ENCODE peak calls at places on chromosomes 3 and 15, in seven cellular contexts. One of them, this sample, is unnamed.

GRCh38 chr3:146241523-146242240 is 9.2 kb downstream of the PLSCR4 start:
- DNase-seq in AG09309: no peak
- DNase-seq in psoas muscle: no peak
- DNase-seq in WTC11: no peak
- DNase-seq in heart left ventricle: no peak
- DNase-seq in PC-9: no peak
- DNase-seq in AG09319: no peak
- DNase-seq in this sample: no peak

GRCh38 chr3:146449584-146449983 is 19.8 kb downstream of the PLSCR2 start:
- DNase-seq in AG09309: no peak
- DNase-seq in psoas muscle: no peak
- DNase-seq in WTC11: no peak
- DNase-seq in heart left ventricle: no peak
- DNase-seq in PC-9: no peak
- DNase-seq in AG09319: no peak
- DNase-seq in this sample: no peak

GRCh38 chr3:140424211-140424610 is 253.7 kb upstream of the TRIM42 start:
- DNase-seq in AG09309: no peak
- DNase-seq in psoas muscle: no peak
- DNase-seq in WTC11: no peak
- DNase-seq in heart left ventricle: no peak
- DNase-seq in PC-9: no peak
- DNase-seq in AG09319: no peak
- DNase-seq in this sample: no peak

GRCh38 chr15:74438696-74439316 is 5.0 kb upstream of the SEMA7A start:
- DNase-seq in AG09309: peak
- DNase-seq in psoas muscle: peak
- DNase-seq in WTC11: peak
- DNase-seq in heart left ventricle: peak
- DNase-seq in PC-9: peak
- DNase-seq in AG09319: peak
- DNase-seq in this sample: peak

GRCh38 chr15:78533331-78533730 is 6.9 kb upstream of the PSMA4 start:
- DNase-seq in AG09309: no peak
- DNase-seq in psoas muscle: no peak
- DNase-seq in WTC11: no peak
- DNase-seq in heart left ventricle: no peak
- DNase-seq in PC-9: no peak
- DNase-seq in AG09319: no peak
- DNase-seq in this sample: no peak

GRCh38 chr3:142021127-142021526 is 128.2 kb downstream of the TFDP2 start:
- DNase-seq in AG09309: no peak
- DNase-seq in psoas muscle: no peak
- DNase-seq in WTC11: no peak
- DNase-seq in heart left ventricle: no peak
- DNase-seq in PC-9: no peak
- DNase-seq in AG09319: no peak
- DNase-seq in this sample: no peak

GRCh38 chr15:32718822-32719716 is 1.3 kb downstream of the GREM1 start:
- DNase-seq in AG09309: no peak
- DNase-seq in psoas muscle: no peak
- DNase-seq in WTC11: peak
- DNase-seq in heart left ventricle: no peak
- DNase-seq in PC-9: no peak
- DNase-seq in AG09319: no peak
- DNase-seq in this sample: peak

GRCh38 chr15:48433226-48433886 is 102.1 kb downstream of the DUT start:
- DNase-seq in AG09309: no peak
- DNase-seq in psoas muscle: no peak
- DNase-seq in WTC11: no peak
- DNase-seq in heart left ventricle: no peak
- DNase-seq in PC-9: no peak
- DNase-seq in AG09319: no peak
- DNase-seq in this sample: no peak

GRCh38 chr3:55482496-55483195 is 4.5 kb downstream of the WNT5A start:
- DNase-seq in AG09309: no peak
- DNase-seq in psoas muscle: no peak
- DNase-seq in WTC11: peak
- DNase-seq in heart left ventricle: peak
- DNase-seq in PC-9: no peak
- DNase-seq in AG09319: no peak
- DNase-seq in this sample: no peak

GRCh38 chr3:136577791-136578190 is 174.4 kb downstream of the STAG1 start:
- DNase-seq in AG09309: no peak
- DNase-seq in psoas muscle: no peak
- DNase-seq in WTC11: no peak
- DNase-seq in heart left ventricle: no peak
- DNase-seq in PC-9: no peak
- DNase-seq in AG09319: no peak
- DNase-seq in this sample: no peak

GRCh38 chr3:143203848-143204247 is 84.3 kb downstream of the CHST2 start:
- DNase-seq in AG09309: no peak
- DNase-seq in psoas muscle: no peak
- DNase-seq in WTC11: no peak
- DNase-seq in heart left ventricle: no peak
- DNase-seq in PC-9: no peak
- DNase-seq in AG09319: no peak
- DNase-seq in this sample: no peak

GRCh38 chr3:130870423-130870822 is 23.5 kb upstream of the ATP2C1 start:
- DNase-seq in AG09309: no peak
- DNase-seq in psoas muscle: no peak
- DNase-seq in WTC11: no peak
- DNase-seq in heart left ventricle: no peak
- DNase-seq in PC-9: no peak
- DNase-seq in AG09319: no peak
- DNase-seq in this sample: no peak

GRCh38 chr3:11653298-11654055 is 9.8 kb upstream of the VGLL4 start:
- DNase-seq in AG09309: no peak
- DNase-seq in psoas muscle: no peak
- DNase-seq in WTC11: no peak
- DNase-seq in heart left ventricle: no peak
- DNase-seq in PC-9: no peak
- DNase-seq in AG09319: no peak
- DNase-seq in this sample: no peak

GRCh38 chr3:11650391-11650790 is 6.7 kb upstream of the VGLL4 start:
- DNase-seq in AG09309: no peak
- DNase-seq in psoas muscle: no peak
- DNase-seq in WTC11: no peak
- DNase-seq in heart left ventricle: no peak
- DNase-seq in PC-9: no peak
- DNase-seq in AG09319: no peak
- DNase-seq in this sample: no peak

GRCh38 chr3:11651477-11651876 is 7.8 kb upstream of the VGLL4 start:
- DNase-seq in AG09309: no peak
- DNase-seq in psoas muscle: no peak
- DNase-seq in WTC11: no peak
- DNase-seq in heart left ventricle: no peak
- DNase-seq in PC-9: no peak
- DNase-seq in AG09319: no peak
- DNase-seq in this sample: no peak

GRCh38 chr3:11654166-11654565 is 10.5 kb upstream of the VGLL4 start:
- DNase-seq in AG09309: no peak
- DNase-seq in psoas muscle: no peak
- DNase-seq in WTC11: no peak
- DNase-seq in heart left ventricle: no peak
- DNase-seq in PC-9: no peak
- DNase-seq in AG09319: no peak
- DNase-seq in this sample: no peak

DNA sequence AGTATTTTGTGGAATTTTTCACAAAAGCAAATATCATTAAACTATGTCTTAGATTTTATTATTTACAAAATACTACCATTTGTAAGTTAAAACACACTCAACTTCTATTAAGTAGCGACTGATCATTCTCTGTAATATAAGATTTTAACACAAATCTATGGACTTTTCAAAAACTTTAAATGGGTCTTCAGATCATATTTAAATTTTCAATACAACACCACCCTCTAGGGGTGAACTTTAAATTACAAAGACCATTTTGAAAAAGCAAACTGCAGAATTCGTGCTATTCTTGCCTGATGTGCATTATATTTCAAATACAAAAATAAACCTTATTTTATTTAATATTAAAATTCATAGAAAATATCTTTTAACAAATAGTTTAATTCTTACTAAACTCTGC is 8.2 kb upstream of the VGLL4 start:
- DNase-seq in AG09309: no peak
- DNase-seq in psoas muscle: no peak
- DNase-seq in WTC11: no peak
- DNase-seq in heart left ventricle: no peak
- DNase-seq in PC-9: no peak
- DNase-seq in AG09319: no peak
- DNase-seq in this sample: no peak
- TF ChIP-seq CTCF in AG09309: peak
- TF ChIP-seq CTCF in psoas muscle: peak
- TF ChIP-seq CTCF in WTC11: no peak
- TF ChIP-seq CTCF in heart left ventricle: peak
- TF ChIP-seq CTCF in PC-9: peak
- TF ChIP-seq CTCF in AG09319: peak
- TF ChIP-seq CTCF in this sample: peak

DNA sequence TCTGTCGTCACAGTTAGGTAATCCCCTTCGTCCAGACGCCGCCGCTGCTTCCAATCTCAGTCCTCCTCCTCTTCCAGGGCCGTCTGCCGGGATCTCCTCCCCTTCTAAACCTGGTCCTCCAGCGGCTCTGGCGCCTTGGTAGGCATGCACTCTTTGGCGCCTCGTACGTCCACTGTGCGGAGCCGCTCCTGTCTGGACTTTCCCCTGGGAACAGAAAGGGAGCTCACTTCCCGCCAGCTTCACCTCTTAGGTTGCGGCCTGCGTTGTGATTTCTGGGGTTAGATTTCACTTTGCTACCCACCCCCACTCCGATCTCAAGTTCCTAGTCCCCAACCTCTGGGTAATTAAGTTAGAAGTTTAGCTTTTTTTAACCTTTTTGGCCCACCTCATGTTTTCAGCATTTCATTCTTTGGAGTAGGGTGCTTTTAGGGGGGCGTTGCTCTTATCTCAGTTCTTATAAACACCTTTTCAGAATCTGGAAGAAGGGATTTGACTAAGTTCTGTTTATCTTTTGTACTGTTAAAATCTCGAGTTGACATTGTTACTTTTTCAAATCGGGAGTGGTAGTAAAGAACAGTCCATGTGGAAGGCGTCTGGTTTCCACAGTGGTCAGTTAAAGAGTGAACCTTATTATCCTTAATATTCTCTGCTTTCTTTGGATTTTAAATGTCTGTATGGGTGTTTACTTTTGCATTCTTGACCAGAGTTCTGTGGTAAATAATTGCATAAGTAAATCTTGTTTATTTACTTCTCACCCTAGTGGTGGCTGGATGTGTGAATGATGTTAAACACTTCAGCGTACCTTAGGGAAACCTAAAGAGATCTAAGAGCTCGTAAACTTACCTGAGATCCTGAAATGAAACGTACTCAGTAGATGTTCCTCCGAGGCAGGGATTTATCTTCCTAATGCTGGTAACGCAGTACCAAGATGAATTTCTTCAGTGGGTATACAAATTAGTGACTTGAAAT is 611 bp downstream of the CTDSPL2 start:
- DNase-seq in AG09309: peak
- DNase-seq in psoas muscle: no peak
- DNase-seq in WTC11: peak
- DNase-seq in heart left ventricle: no peak
- DNase-seq in PC-9: peak
- DNase-seq in AG09319: peak
- DNase-seq in this sample: no peak
- TF ChIP-seq CTCF in AG09309: no peak
- TF ChIP-seq CTCF in psoas muscle: no peak
- TF ChIP-seq CTCF in WTC11: no peak
- TF ChIP-seq CTCF in heart left ventricle: no peak
- TF ChIP-seq CTCF in PC-9: peak
- TF ChIP-seq CTCF in AG09319: no peak
- TF ChIP-seq CTCF in this sample: peak

DNA sequence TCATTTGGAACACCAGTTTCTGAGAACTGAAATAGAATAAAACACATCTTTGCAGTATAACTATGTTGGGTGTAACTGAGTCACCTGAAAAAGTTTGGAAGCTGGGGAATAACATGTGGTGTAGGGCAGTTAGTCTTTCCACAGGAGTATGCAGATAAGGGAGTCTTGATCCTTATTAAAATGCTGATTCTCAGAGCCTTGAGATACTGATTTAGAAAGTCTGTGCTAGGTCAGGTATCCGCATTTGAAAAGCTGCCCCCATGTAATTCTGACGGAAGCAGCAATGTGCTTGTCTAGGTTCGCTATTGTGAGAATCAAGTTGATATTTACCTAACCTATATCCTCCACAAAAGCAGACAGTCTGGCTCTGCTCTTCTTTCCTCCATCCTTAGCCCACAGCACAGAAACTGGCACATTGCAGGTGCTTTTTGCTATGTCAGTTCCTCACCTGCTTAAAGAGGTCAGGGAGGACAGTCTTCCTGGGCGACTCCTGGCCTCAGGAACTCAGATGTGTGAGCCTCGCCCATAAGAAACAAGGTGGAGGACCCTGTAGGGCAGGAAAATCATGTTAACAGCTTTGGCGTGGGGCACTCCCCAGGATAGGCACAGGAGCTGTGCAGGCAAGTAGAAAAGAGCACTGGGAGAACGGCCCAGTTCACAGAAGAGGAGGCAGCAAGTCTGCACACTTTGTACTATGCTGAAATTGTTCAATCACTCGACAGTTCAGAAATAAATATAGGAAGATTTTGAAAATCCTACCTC is 27.6 kb upstream of the SRPRB start:
- DNase-seq in AG09309: no peak
- DNase-seq in psoas muscle: no peak
- DNase-seq in WTC11: no peak
- DNase-seq in heart left ventricle: no peak
- DNase-seq in PC-9: no peak
- DNase-seq in AG09319: no peak
- DNase-seq in this sample: no peak
- TF ChIP-seq CTCF in AG09309: no peak
- TF ChIP-seq CTCF in psoas muscle: no peak
- TF ChIP-seq CTCF in WTC11: no peak
- TF ChIP-seq CTCF in heart left ventricle: no peak
- TF ChIP-seq CTCF in PC-9: no peak
- TF ChIP-seq CTCF in AG09319: no peak
- TF ChIP-seq CTCF in this sample: no peak

GRCh38 chr15:45181491-45182285 is 6.1 kb downstream of the SHF start:
- DNase-seq in AG09309: no peak
- DNase-seq in psoas muscle: no peak
- DNase-seq in WTC11: no peak
- DNase-seq in heart left ventricle: no peak
- DNase-seq in PC-9: no peak
- DNase-seq in AG09319: no peak
- DNase-seq in this sample: no peak
- TF ChIP-seq CTCF in AG09309: no peak
- TF ChIP-seq CTCF in psoas muscle: no peak
- TF ChIP-seq CTCF in WTC11: no peak
- TF ChIP-seq CTCF in heart left ventricle: no peak
- TF ChIP-seq CTCF in PC-9: no peak
- TF ChIP-seq CTCF in AG09319: no peak
- TF ChIP-seq CTCF in this sample: no peak

GRCh38 chr3:69791919-69792399 is 52.7 kb downstream of the MITF start:
- DNase-seq in AG09309: peak
- DNase-seq in psoas muscle: no peak
- DNase-seq in WTC11: no peak
- DNase-seq in heart left ventricle: no peak
- DNase-seq in PC-9: no peak
- DNase-seq in AG09319: peak
- DNase-seq in this sample: no peak
- TF ChIP-seq CTCF in AG09309: peak
- TF ChIP-seq CTCF in psoas muscle: peak
- TF ChIP-seq CTCF in WTC11: no peak
- TF ChIP-seq CTCF in heart left ventricle: peak
- TF ChIP-seq CTCF in PC-9: peak
- TF ChIP-seq CTCF in AG09319: peak
- TF ChIP-seq CTCF in this sample: peak